ENCODE peak calls at places on chromosomes 6 and 20, in five cellular contexts. D, G, Y, O and R are unnamed samples.

GRCh38 chr6:127022297-127022696 is 96.2 kb upstream of the RSPO3 start:
- DNase-seq in O (peak), G (no peak), D (peak), Y (no peak), R (no peak)

GRCh38 chr20:38181207-38181693 is 16.2 kb upstream of the TGM2 start:
- DNase-seq in G (no peak), Y (no peak), D (peak), O (no peak), R (no peak)

GRCh38 chr20:42639140-42639539 is 550.6 kb downstream of the PTPRT start:
- DNase-seq in D (no peak), G (no peak), O (no peak), Y (no peak), R (no peak)

GRCh38 chr6:169738972-169739529 is 12.3 kb downstream of the DYNLT2 start:
- DNase-seq in D (no peak), Y (no peak), O (no peak), G (no peak), R (no peak)

GRCh38 chr6:72216222-72217106 is 330.1 kb downstream of the RIMS1 start:
- DNase-seq in Y (no peak), D (no peak), G (no peak), O (peak), R (no peak)

GRCh38 chr20:34389206-34389953 is 26.3 kb downstream of the ITCH start:
- DNase-seq in D (no peak), G (no peak), O (no peak), Y (no peak), R (no peak)

GRCh38 chr20:64084209-64085152 is at the start of gene LKAAEAR1:
- DNase-seq in D (no peak), G (no peak), Y (no peak), O (no peak), R (no peak)

GRCh38 chr6:113855500-113856010 is 1.6 kb upstream of the MARCKS start:
- DNase-seq in D (peak), Y (peak), O (no peak), G (no peak), R (no peak)

GRCh38 chr6:30682181-30683117 is 4.0 kb downstream of the PPP1R18 start:
- DNase-seq in O (peak), D (peak), G (no peak), Y (peak), R (peak)

GRCh38 chr6:168546730-168547129 is 105.7 kb downstream of the SMOC2 start:
- DNase-seq in Y (no peak), G (no peak), O (no peak), D (no peak), R (no peak)

GRCh38 chr6:73811706-73812105 is 115.7 kb downstream of the CD109 start:
- DNase-seq in O (no peak), G (no peak), D (no peak), Y (no peak), R (no peak)

GRCh38 chr6:87093651-87094050 is 1.3 kb downstream of the CGA start:
- DNase-seq in O (no peak), D (no peak), Y (peak), G (no peak), R (no peak)

GRCh38 chr6:6007311-6008113 is 787 bp upstream of the NRN1 start:
- DNase-seq in O (peak), Y (peak), G (no peak), D (no peak), R (no peak)

GRCh38 chr6:35018746-35019145 is 122.4 kb downstream of the TCP11 start:
- DNase-seq in Y (peak), G (no peak), O (no peak), D (no peak), R (no peak)

GRCh38 chr20:24503352-24503931 is 34.0 kb downstream of the SYNDIG1 start:
- DNase-seq in O (no peak), D (no peak), G (no peak), Y (no peak), R (no peak)

GRCh38 chr20:4702562-4703280 is 19.0 kb upstream of the PRND start:
- DNase-seq in G (no peak), O (no peak), D (no peak), Y (no peak), R (no peak)

GRCh38 chr20:51365670-51366069 is 176.8 kb downstream of the NFATC2 start:
- DNase-seq in O (no peak), Y (no peak), D (peak), G (no peak), R (no peak)

GRCh38 chr6:140653985-140654384 is 1279.5 kb upstream of the CITED2 start:
- DNase-seq in D (no peak), G (no peak), Y (peak), O (no peak), R (no peak)

GRCh38 chr6:63804381-63804956 is 168.9 kb downstream of the PHF3 start:
- DNase-seq in G (no peak), Y (peak), D (no peak), O (peak), R (no peak)

GRCh38 chr20:38426006-38426405 is 9.1 kb downstream of the SNHG17 start:
- DNase-seq in O (no peak), G (no peak), Y (no peak), D (no peak), R (no peak)

GRCh38 chr6:9204171-9204570 is 768.8 kb upstream of the SLC35B3 start:
- DNase-seq in O (no peak), G (peak), Y (peak), D (no peak), R (no peak)

GRCh38 chr6:43980004-43980795 is 147.1 kb downstream of the MRPL14 start:
- DNase-seq in D (peak), O (no peak), G (no peak), Y (no peak), R (no peak)

GRCh38 chr6:80767808-80768207 is 661.3 kb downstream of the BCKDHB start:
- DNase-seq in G (peak), D (peak), O (no peak), Y (no peak), R (no peak)

GRCh38 chr20:3093861-3094361 is 9.4 kb upstream of the AVP start:
- DNase-seq in O (no peak), Y (peak), G (no peak), D (no peak), R (no peak)

GRCh38 chr6:84979541-84979940 is 215.1 kb upstream of the TBX18 start:
- DNase-seq in Y (peak), O (no peak), D (no peak), G (no peak), R (no peak)

GRCh38 chr6:30061766-30062458 is 847 bp downstream of the POLR1H start:
- DNase-seq in Y (no peak), O (peak), D (peak), G (no peak), R (no peak)

GRCh38 chr20:7015257-7015656 is 247.8 kb downstream of the BMP2 start:
- DNase-seq in G (no peak), D (no peak), O (no peak), Y (no peak), R (no peak)

GRCh38 chr6:37536462-37537225 is 37.0 kb upstream of the CCDC167 start:
- DNase-seq in O (peak), Y (no peak), G (no peak), D (no peak), R (no peak)

GRCh38 chr20:942611-943010 is 26.5 kb upstream of the ANGPT4 start:
- DNase-seq in G (no peak), D (no peak), O (no peak), Y (no peak), R (no peak)

DNA sequence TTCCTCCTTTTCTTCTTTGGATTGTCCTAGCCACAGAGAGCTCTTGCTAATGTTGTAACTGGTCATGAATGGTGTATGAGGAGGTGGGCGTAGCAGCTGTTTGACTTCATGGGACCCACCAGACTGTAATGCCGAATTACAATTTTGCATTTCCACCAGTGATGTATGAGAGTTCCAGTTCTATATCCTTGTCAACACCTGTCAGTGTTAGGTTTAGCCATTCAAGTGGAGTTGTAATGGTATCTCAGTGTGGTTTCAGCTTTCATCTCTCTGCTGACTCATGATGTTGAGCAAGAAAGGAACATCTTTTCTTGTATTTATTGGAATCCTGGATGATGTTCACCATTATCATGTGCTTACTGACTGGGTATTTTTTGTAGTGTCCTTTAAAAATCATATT is 5.1 kb downstream of the IGF2R start:
- DNase-seq in Y (no peak), O (no peak), G (no peak), D (no peak), R (peak)
- H3K4me3 ChIP-seq in Y (no peak), O (no peak), G (no peak), D (no peak), R (no peak)

DNA sequence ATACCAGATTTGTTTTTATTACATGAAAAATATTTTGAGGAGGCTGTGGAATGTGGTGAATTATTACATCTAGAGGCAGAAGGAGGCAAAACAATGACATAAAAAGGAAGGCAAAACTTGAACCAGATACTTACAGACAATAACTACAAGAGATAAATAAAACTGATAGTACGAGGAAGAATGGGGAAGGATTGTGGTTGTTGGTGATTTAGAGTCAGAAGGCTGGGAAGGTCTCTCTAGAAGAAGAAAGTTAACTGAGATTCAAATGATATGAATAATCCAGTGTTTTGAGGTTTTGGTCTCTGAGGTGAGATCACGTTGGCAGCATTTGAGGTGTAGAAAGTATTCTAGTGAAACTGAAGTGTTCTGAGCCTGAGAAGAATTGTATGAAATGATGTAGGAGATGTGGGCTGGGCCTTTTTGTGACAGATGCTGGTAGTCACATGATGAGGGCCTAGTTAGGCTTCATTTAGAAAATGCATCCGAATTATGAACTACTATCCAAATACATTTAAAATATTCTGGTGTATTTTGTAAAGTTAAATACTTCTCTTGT is 589.1 kb downstream of the EYS start:
- DNase-seq in O (no peak), D (no peak), G (no peak), Y (no peak), R (no peak)
- TF ChIP-seq POLR2AphosphoS5 in O (no peak), D (no peak), G (no peak), Y (no peak), R (no peak)

GRCh38 chr6:130037207-130037811 is 18.9 kb downstream of the L3MBTL3 start:
- DNase-seq in D (no peak), Y (peak), G (no peak), O (peak), R (no peak)
- TF ChIP-seq CTCF in D (no peak), Y (peak), G (peak), O (peak), R (peak)

DNA sequence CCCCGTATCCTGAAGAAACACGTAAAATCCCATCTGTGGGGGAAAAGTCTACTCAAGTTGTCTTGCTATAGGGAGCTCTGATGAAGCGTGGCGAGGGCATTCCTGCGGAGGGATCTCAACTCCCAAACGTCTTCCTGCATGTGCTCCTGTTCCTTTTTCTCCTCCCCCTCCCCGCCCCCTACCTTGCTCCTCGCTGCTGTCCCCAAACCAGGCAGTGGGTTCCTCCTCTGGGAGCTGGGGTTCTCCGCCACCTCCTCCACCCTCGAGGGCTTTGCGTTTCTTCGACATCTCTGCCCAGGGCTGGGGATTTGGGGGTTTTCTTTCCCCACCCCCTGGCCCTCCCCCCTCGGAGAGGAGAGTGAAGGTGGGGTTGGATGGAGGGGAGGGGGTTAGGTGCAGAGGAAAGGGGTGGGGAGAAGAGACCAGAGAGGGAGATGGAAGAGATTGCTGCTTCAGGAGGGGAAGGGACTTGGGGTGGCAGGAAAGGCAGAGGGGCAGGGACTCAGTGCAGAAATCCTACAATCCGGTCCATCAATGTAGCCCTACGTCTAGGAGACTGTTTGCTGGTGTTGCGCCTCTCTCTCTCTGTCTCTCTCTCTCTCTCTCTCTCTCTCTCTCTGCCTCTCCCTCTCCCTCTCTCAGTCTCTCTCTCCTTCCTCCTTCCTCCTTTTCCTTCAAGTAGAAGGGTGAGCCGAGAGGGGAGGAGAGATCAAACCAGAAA is 181.6 kb downstream of the TBXT start:
- DNase-seq in D (no peak), O (no peak), G (no peak), Y (no peak), R (no peak)
- H3K4me3 ChIP-seq in D (peak), O (peak), G (no peak), Y (no peak), R (peak)

DNA sequence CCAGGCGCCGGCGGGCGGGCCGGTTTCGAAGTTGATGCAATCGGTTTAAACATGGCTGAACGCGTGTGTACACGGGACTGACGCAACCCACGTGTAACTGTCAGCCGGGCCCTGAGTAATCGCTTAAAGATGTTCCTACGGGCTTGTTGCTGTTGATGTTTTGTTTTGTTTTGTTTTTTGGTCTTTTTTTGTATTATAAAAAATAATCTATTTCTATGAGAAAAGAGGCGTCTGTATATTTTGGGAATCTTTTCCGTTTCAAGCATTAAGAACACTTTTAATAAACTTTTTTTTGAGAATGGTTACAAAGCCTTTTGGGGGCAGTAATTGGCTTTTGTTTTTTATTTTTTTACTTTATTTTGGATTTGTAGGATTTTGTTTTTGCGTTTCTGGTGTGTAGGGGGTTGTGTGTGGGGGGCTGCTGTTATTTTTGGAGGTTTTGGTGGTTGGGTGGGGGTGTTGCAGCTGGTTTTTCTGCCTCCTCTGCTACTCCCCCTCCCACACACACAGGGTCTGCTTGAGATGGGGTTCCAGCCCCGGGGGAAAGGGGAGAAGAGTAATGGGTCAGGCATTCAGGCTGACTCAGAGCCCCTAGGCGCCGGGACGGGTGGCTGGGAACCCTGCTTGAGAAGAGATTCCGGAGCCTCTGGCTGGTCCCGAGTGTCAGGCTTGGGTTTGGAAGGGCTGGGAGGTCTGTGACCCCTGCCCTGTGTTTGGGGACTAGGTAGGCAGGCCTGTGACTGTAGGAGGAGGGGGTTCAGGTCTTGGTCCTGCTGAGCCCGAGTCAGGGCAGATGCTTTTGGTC is 1.9 kb downstream of the CEBPB start:
- DNase-seq in O (peak), Y (peak), G (peak), D (peak), R (no peak)
- TF ChIP-seq POLR2AphosphoS5 in O (peak), Y (no peak), G (peak), D (peak), R (peak)

DNA sequence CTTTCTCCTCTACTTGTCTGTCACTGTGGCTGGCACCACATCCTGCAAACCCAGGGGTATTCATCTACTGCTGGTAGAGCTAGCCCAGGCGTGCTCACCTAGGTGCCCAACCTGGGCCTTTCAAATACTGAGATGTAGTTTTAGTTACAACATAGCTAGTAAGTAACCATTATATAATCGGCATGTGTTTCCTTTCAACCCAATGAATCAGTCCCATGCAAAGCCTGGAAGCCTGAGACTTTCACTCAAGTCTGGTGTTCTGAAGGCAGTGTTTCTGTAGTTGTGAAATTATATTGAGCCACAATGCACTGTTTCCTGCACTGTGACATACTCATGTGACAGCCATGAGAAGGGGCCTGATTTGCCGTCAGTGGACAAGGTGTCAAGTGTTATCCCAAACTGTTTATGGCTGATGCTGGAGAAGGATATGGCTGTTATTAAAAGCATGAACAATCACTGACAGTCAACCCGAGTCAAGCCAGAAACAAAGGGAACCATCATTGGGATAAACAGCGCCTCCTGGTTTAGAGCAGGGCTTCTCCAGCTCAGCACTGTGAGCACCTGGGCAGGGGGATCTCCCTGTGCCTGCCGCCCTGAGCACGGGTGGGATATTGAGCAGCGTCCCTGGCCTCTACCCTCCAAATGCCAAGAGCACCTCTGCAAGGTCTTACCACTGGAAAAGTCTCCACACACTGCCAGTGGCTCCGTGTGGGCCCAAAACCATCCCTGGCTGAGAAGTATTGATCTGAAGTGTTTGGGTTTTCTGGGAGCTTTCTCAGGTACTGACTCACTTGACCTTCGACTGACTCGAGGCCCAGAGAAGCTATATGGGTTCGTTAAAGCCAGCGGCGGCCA is 1.6 kb downstream of the PSMA7 start:
- DNase-seq in D (no peak), O (peak), Y (peak), G (no peak), R (no peak)
- TF ChIP-seq CTCF in D (no peak), O (peak), Y (peak), G (no peak), R (peak)

GRCh38 chr20:33359399-33360261 is 41.7 kb downstream of the CDK5RAP1 start:
- DNase-seq in D (no peak), Y (no peak), O (no peak), G (no peak), R (no peak)
- H3K4me3 ChIP-seq in D (no peak), Y (no peak), O (no peak), G (no peak), R (no peak)

GRCh38 chr6:112437053-112437452 is 89.9 kb downstream of the RFPL4B start:
- DNase-seq in G (no peak), O (no peak), D (no peak), Y (no peak), R (no peak)
- TF ChIP-seq POLR2AphosphoS5 in G (no peak), O (no peak), D (no peak), Y (no peak), R (no peak)

GRCh38 chr6:4259391-4259790 is 124.0 kb upstream of the ECI2 start:
- DNase-seq in D (no peak), G (no peak), Y (no peak), O (no peak), R (peak)

GRCh38 chr6:4258733-4259132 is 123.4 kb upstream of the ECI2 start:
- DNase-seq in Y (no peak), G (no peak), D (no peak), O (no peak), R (peak)

GRCh38 chr6:4250645-4251044 is 115.3 kb upstream of the ECI2 start:
- DNase-seq in Y (peak), G (no peak), O (no peak), D (no peak), R (no peak)

GRCh38 chr6:4256969-4257368 is 121.6 kb upstream of the ECI2 start:
- DNase-seq in Y (peak), O (no peak), G (no peak), D (no peak), R (peak)

DNA sequence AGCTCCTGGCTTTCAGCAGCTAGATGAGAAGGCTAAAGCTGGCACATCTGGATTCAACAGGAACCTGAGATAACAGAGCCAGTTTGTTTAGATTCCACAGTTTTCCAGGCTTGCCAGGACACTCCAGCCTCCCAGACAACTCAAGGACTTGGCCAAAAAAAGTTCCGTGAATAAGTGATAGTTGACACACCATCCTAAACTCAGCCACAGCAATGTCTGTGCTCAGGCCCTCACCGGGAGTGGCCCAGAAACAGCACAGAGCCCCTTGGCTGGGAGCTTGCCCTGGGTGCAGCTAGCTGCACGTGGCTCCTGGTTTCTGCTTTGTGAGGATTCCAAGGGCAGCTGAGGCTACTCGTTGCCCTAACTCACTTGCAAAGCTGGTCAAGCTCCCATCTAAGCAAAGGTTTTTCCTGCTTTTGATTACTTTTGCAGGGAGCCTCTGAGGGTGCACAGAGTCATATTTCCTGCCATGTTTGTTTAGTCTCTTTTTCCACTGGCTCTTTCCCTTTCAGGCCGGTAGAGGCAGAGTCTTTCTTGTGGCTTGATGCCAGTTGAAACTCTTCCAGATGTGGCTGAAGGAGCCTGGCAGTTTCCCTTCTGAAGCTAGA is 118.3 kb upstream of the ECI2 start:
- DNase-seq in G (peak), Y (peak), O (no peak), D (no peak), R (peak)
- TF ChIP-seq CTCF in G (peak), Y (peak), O (peak), D (peak), R (peak)